ENCODE peak calls at places on chromosome 15, in ten cellular contexts. R is lower lobe of right lung, K is fibroblast of mammary gland, O is progenitor cell of endocrine pancreas, G is mesothelial cell of epicardium, W is tibial artery, T is GM10248, Y is HCT116, B is choroid plexus epithelial cell, A is testis. P is an unnamed sample.

GRCh38 chr15:67124911-67125588 is 59.6 kb downstream of the SMAD3 start:
- DNase-seq in R (no peak), K (peak), O (no peak), G (no peak), W (no peak), T (no peak), Y (peak), B (no peak), A (no peak), P (no peak)

GRCh38 chr15:68470049-68470738 is 38.2 kb upstream of the ITGA11 start:
- DNase-seq in R (no peak), K (no peak), O (no peak), G (no peak), W (no peak), T (no peak), Y (no peak), B (no peak), A (no peak), P (no peak)

GRCh38 chr15:91572110-91572509 is 281.4 kb upstream of the SLCO3A1 start:
- DNase-seq in R (no peak), K (peak), O (no peak), G (no peak), W (no peak), T (no peak), Y (no peak), B (peak), A (peak), P (no peak)

GRCh38 chr15:48520376-48521155 is 124.9 kb downstream of the FBN1 start:
- DNase-seq in R (no peak), K (no peak), O (no peak), G (no peak), W (no peak), T (no peak), Y (peak), B (peak), A (no peak), P (no peak)

GRCh38 chr15:95606551-95606950 is 723.9 kb upstream of the NR2F2 start:
- DNase-seq in R (no peak), K (no peak), O (no peak), G (no peak), W (no peak), T (no peak), Y (no peak), B (no peak), A (no peak), P (no peak)

GRCh38 chr15:86624261-86625036 is 544.8 kb downstream of the AGBL1 start:
- DNase-seq in R (peak), K (peak), O (peak), G (no peak), W (peak), T (no peak), Y (no peak), B (peak), A (peak), P (no peak)

GRCh38 chr15:63072023-63072650 is 29.6 kb downstream of the TPM1 start:
- DNase-seq in R (no peak), K (no peak), O (no peak), G (no peak), W (no peak), T (no peak), Y (no peak), B (no peak), A (no peak), P (no peak)

GRCh38 chr15:87735536-87735935 is 521.0 kb downstream of the NTRK3 start:
- DNase-seq in R (no peak), K (no peak), O (no peak), G (no peak), W (no peak), T (no peak), Y (no peak), B (no peak), A (no peak), P (no peak)

GRCh38 chr15:80977627-80978036 is 12.0 kb downstream of the MESD start:
- DNase-seq in R (peak), K (peak), O (no peak), G (no peak), W (peak), T (peak), Y (no peak), B (peak), A (peak), P (no peak)

GRCh38 chr15:86830304-86830703 is 750.6 kb downstream of the AGBL1 start:
- DNase-seq in R (no peak), K (no peak), O (no peak), G (no peak), W (no peak), T (no peak), Y (no peak), B (no peak), A (no peak), P (no peak)

GRCh38 chr15:66491846-66492245 is 5.7 kb downstream of the SNAPC5 start:
- DNase-seq in R (no peak), K (no peak), O (no peak), G (no peak), W (no peak), T (no peak), Y (no peak), B (no peak), A (no peak), P (no peak)

GRCh38 chr15:88623061-88623460 is 1.9 kb downstream of the AEN start:
- DNase-seq in R (no peak), K (peak), O (no peak), G (no peak), W (no peak), T (no peak), Y (peak), B (peak), A (no peak), P (peak)

GRCh38 chr15:94031072-94031471 is 200.3 kb upstream of the MCTP2 start:
- DNase-seq in R (no peak), K (no peak), O (no peak), G (no peak), W (no peak), T (no peak), Y (no peak), B (no peak), A (no peak), P (no peak)

GRCh38 chr15:70526221-70526973 is 237.0 kb downstream of the UACA start:
- DNase-seq in R (no peak), K (peak), O (no peak), G (no peak), W (no peak), T (peak), Y (peak), B (peak), A (no peak), P (no peak)

DNA sequence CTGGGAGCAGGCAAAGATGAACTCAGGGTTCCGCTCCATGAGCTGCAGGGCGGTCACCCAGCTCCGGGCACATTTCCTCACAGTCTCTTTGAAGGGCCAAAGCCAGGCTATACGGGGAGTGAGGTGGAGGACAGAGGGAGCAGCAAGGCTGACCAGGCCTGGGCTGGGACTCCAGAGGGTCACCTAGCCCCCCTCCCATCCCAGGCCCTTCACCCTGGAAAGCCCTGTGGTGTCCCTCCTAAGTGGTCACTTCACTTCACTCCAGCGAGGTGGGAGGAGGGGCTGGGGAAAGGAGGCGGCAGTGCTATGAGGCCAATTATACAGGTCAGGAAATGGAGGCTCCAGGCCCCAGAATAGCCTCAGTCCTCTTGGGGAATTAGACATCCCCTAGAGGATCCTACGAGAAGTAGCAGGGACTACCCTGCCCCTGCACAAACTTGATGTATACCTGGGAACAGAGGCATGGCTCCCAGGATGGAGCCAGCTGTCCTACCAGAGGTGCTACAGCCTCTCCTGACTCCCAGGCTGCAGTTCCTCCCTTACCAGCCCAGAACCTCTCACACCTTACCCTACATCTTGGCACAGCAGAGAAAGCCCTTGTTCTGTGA is 5.7 kb downstream of the MAN2C1 start:
- DNase-seq in R (no peak), K (no peak), O (no peak), G (no peak), W (no peak), T (no peak), Y (no peak), B (no peak), A (no peak), P (no peak)
- TF ChIP-seq CTCF in R (no peak), K (no peak), O (no peak), G (no peak), W (no peak), T (no peak), Y (no peak), B (peak), A (no peak), P (no peak)

DNA sequence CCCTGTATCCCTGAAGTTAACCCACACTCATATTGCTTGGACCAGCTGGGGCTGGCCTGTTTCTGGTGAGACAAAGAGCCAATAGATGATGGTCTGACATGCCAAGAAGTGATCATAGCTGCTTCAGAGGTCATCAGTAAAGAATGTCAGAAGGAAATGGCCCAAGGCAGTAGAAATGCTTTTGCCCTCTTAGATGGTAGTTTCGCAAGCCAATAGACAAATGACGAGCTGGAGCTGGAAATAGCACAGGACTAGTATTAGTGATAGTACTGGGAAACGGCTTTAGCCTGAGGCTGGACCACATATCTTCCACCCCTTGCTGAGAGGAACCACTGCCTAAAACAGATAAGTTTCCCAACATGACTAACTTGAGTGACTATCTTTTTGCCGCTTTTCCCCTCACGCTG is 176.1 kb upstream of the THBS1 start:
- DNase-seq in R (no peak), K (peak), O (no peak), G (no peak), W (no peak), T (no peak), Y (no peak), B (peak), A (no peak), P (no peak)
- TF ChIP-seq CTCF in R (no peak), K (no peak), O (no peak), G (no peak), W (no peak), T (no peak), Y (no peak), B (no peak), A (no peak), P (no peak)

GRCh38 chr15:59376735-59377134 is 4.1 kb upstream of the MYO1E start:
- DNase-seq in R (no peak), K (no peak), O (no peak), G (no peak), W (no peak), T (no peak), Y (no peak), B (peak), A (no peak), P (no peak)
- TF ChIP-seq CTCF in R (no peak), K (no peak), O (no peak), G (no peak), W (no peak), T (peak), Y (no peak), B (peak), A (no peak), P (no peak)

DNA sequence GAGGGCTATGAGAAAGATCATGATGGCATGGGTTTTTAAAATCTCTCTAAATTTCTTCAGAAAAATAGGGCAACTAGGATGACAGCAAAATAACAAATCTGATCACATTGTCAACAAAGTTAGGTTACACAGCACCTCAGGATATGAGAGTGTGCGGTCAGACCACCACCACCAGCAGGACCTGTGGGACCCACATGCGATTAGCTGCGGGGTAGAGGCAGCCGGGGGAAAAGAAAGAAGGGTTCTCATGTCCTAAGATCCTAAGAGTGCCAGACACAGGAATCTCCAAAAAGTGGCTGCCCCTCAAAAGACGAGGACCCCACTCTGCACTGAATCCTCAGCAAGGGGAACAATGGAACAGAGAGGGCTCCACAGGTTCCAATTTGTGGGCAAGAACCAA is 15.6 kb downstream of the CHRNA3 start:
- DNase-seq in R (no peak), K (no peak), O (no peak), G (no peak), W (no peak), T (no peak), Y (no peak), B (no peak), A (no peak), P (no peak)
- TF ChIP-seq CTCF in R (no peak), K (no peak), O (no peak), G (no peak), W (no peak), T (no peak), Y (no peak), B (no peak), A (no peak), P (no peak)

GRCh38 chr15:92974183-92974915 is 74.2 kb downstream of the CHD2 start:
- DNase-seq in R (no peak), K (no peak), O (no peak), G (no peak), W (no peak), T (no peak), Y (no peak), B (no peak), A (no peak), P (no peak)
- TF ChIP-seq CTCF in R (no peak), K (no peak), O (no peak), G (no peak), W (no peak), T (no peak), Y (no peak), B (no peak), A (no peak), P (no peak)